ENCODE peak calls at places on chromosomes 5 and 9, in eight cellular contexts. O is COR-L47; G is left kidney; A is GM19239; I is activated naive CD4-positive, alpha-beta T cell treated with Interleukin-2 at 50 U/mL for 16 hours; E is GM10248; Z is NCI-H345; T is cardiac muscle cell. J is an unnamed sample.

GRCh38 chr9:70404261-70404660 is 10.2 kb downstream of the KLF9 start:
- DNase-seq in O (no peak), G (no peak), A (no peak), I (no peak), E (no peak), Z (no peak), T (no peak), J (no peak)

GRCh38 chr9:86176468-86176867 is 77.1 kb upstream of the GOLM1 start:
- DNase-seq in O (peak), G (peak), A (no peak), I (no peak), E (no peak), Z (peak), T (peak), J (peak)

GRCh38 chr9:135147938-135148337 is 60.5 kb downstream of the OLFM1 start:
- DNase-seq in O (no peak), G (no peak), A (no peak), I (no peak), E (no peak), Z (no peak), T (no peak), J (no peak)

GRCh38 chr9:114954986-114955623 is 24.7 kb upstream of the TNFSF8 start:
- DNase-seq in O (peak), G (no peak), A (no peak), I (no peak), E (no peak), Z (peak), T (no peak), J (no peak)

GRCh38 chr9:114504341-114505186 is 709 bp downstream of the WHRN start:
- DNase-seq in O (peak), G (peak), A (no peak), I (peak), E (peak), Z (peak), T (peak), J (no peak)

GRCh38 chr5:137182576-137182975 is 316.6 kb downstream of the SPOCK1 start:
- DNase-seq in O (no peak), G (no peak), A (no peak), I (no peak), E (no peak), Z (no peak), T (no peak), J (no peak)

GRCh38 chr9:98974994-98975712 is 31.4 kb downstream of the COL15A1 start:
- DNase-seq in O (peak), G (peak), A (peak), I (peak), E (peak), Z (peak), T (peak), J (peak)

GRCh38 chr9:127654619-127655018 is 42.5 kb downstream of the STXBP1 start:
- DNase-seq in O (no peak), G (no peak), A (no peak), I (no peak), E (no peak), Z (no peak), T (peak), J (no peak)

GRCh38 chr9:92952861-92953620 is 5.7 kb downstream of the FGD3 start:
- DNase-seq in O (peak), G (no peak), A (no peak), I (no peak), E (no peak), Z (peak), T (peak), J (peak)

GRCh38 chr5:756865-757345 is 27.6 kb downstream of the ZDHHC11B start:
- DNase-seq in O (no peak), G (peak), A (peak), I (no peak), E (peak), Z (no peak), T (peak), J (no peak)

GRCh38 chr9:19998823-19999455 is 210.1 kb upstream of the SLC24A2 start:
- DNase-seq in O (no peak), G (no peak), A (no peak), I (no peak), E (peak), Z (no peak), T (no peak), J (no peak)

GRCh38 chr5:40404613-40405012 is 275.1 kb upstream of the PTGER4 start:
- DNase-seq in O (no peak), G (no peak), A (no peak), I (no peak), E (no peak), Z (no peak), T (no peak), J (no peak)

GRCh38 chr5:171895076-171895475 is 109.5 kb downstream of the SMIM23 start:
- DNase-seq in O (no peak), G (no peak), A (no peak), I (no peak), E (no peak), Z (no peak), T (no peak), J (no peak)

GRCh38 chr5:136147632-136148031 is 15.0 kb downstream of the SMAD5 start:
- DNase-seq in O (no peak), G (no peak), A (no peak), I (no peak), E (no peak), Z (no peak), T (no peak), J (no peak)

GRCh38 chr9:38227061-38227540 is 158.1 kb upstream of the SHB start:
- DNase-seq in O (peak), G (peak), A (peak), I (peak), E (peak), Z (peak), T (peak), J (peak)

GRCh38 chr5:57845025-57845424 is 362.4 kb upstream of the ACTBL2 start:
- DNase-seq in O (no peak), G (no peak), A (no peak), I (no peak), E (no peak), Z (no peak), T (peak), J (no peak)